ENCODE peak calls at places on chromosomes 2 and 18, in seven cellular contexts. One of them, this sample, is unnamed. For H3K36me3, the result is how much of the 10 kb centered on the place peaks cover.

GRCh38 chr2:60589093-60589492 is 35.6 kb upstream of the BCL11A start:
- DNase-seq in tibial artery: no peak
- DNase-seq in OCI-LY7: no peak
- DNase-seq in heart left ventricle: no peak
- DNase-seq in stomach: no peak
- DNase-seq in esophagus squamous epithelium: no peak
- DNase-seq in aorta: no peak
- DNase-seq in this sample: no peak

GRCh38 chr2:95292623-95293260 is 4.4 kb upstream of the KCNIP3 start:
- DNase-seq in heart left ventricle: no peak
- DNase-seq in esophagus squamous epithelium: no peak
- DNase-seq in stomach: no peak
- DNase-seq in OCI-LY7: no peak
- DNase-seq in tibial artery: no peak
- DNase-seq in aorta: no peak
- DNase-seq in this sample: peak

GRCh38 chr2:121608367-121608766 is 40.9 kb downstream of the CLASP1 start:
- DNase-seq in OCI-LY7: no peak
- DNase-seq in aorta: no peak
- DNase-seq in tibial artery: no peak
- DNase-seq in stomach: no peak
- DNase-seq in esophagus squamous epithelium: no peak
- DNase-seq in heart left ventricle: peak
- DNase-seq in this sample: no peak

GRCh38 chr2:73851274-73851673 is 22.5 kb downstream of the STAMBP start:
- DNase-seq in heart left ventricle: no peak
- DNase-seq in stomach: peak
- DNase-seq in aorta: no peak
- DNase-seq in esophagus squamous epithelium: no peak
- DNase-seq in OCI-LY7: peak
- DNase-seq in tibial artery: no peak
- DNase-seq in this sample: no peak

GRCh38 chr18:36427831-36428230 is 130.3 kb downstream of the FHOD3 start:
- DNase-seq in OCI-LY7: no peak
- DNase-seq in tibial artery: no peak
- DNase-seq in stomach: no peak
- DNase-seq in aorta: no peak
- DNase-seq in esophagus squamous epithelium: no peak
- DNase-seq in heart left ventricle: no peak
- DNase-seq in this sample: no peak

GRCh38 chr2:16314691-16315457 is 350.8 kb downstream of the CYRIA start:
- DNase-seq in esophagus squamous epithelium: no peak
- DNase-seq in heart left ventricle: no peak
- DNase-seq in stomach: no peak
- DNase-seq in OCI-LY7: no peak
- DNase-seq in aorta: no peak
- DNase-seq in tibial artery: no peak
- DNase-seq in this sample: no peak

GRCh38 chr2:232203166-232203891 is 175.2 kb upstream of the ALPP start:
- DNase-seq in stomach: no peak
- DNase-seq in aorta: no peak
- DNase-seq in tibial artery: no peak
- DNase-seq in OCI-LY7: no peak
- DNase-seq in heart left ventricle: no peak
- DNase-seq in esophagus squamous epithelium: no peak
- DNase-seq in this sample: no peak

GRCh38 chr2:99403524-99403923 is 66.3 kb downstream of the EIF5B start:
- DNase-seq in OCI-LY7: no peak
- DNase-seq in tibial artery: no peak
- DNase-seq in stomach: no peak
- DNase-seq in heart left ventricle: peak
- DNase-seq in esophagus squamous epithelium: no peak
- DNase-seq in aorta: no peak
- DNase-seq in this sample: no peak

GRCh38 chr18:65017372-65017760 is 733.4 kb upstream of the CDH7 start:
- DNase-seq in tibial artery: no peak
- DNase-seq in stomach: no peak
- DNase-seq in aorta: no peak
- DNase-seq in esophagus squamous epithelium: no peak
- DNase-seq in heart left ventricle: no peak
- DNase-seq in OCI-LY7: no peak
- DNase-seq in this sample: no peak

GRCh38 chr18:80183273-80184050 is 63.9 kb downstream of the PARD6G start:
- DNase-seq in esophagus squamous epithelium: no peak
- DNase-seq in aorta: peak
- DNase-seq in OCI-LY7: no peak
- DNase-seq in heart left ventricle: peak
- DNase-seq in stomach: no peak
- DNase-seq in tibial artery: no peak
- DNase-seq in this sample: no peak

GRCh38 chr2:220198911-220199310 is 571.5 kb downstream of the SLC4A3 start:
- DNase-seq in stomach: no peak
- DNase-seq in OCI-LY7: no peak
- DNase-seq in tibial artery: peak
- DNase-seq in aorta: no peak
- DNase-seq in esophagus squamous epithelium: no peak
- DNase-seq in heart left ventricle: no peak
- DNase-seq in this sample: no peak

GRCh38 chr18:22088029-22088428 is 81.4 kb upstream of the GATA6 start:
- DNase-seq in esophagus squamous epithelium: no peak
- DNase-seq in tibial artery: no peak
- DNase-seq in stomach: peak
- DNase-seq in heart left ventricle: no peak
- DNase-seq in aorta: no peak
- DNase-seq in OCI-LY7: no peak
- DNase-seq in this sample: no peak

GRCh38 chr2:225911019-225911418 is 511.5 kb downstream of the NYAP2 start:
- DNase-seq in esophagus squamous epithelium: no peak
- DNase-seq in stomach: no peak
- DNase-seq in tibial artery: no peak
- DNase-seq in aorta: no peak
- DNase-seq in OCI-LY7: no peak
- DNase-seq in heart left ventricle: no peak
- DNase-seq in this sample: no peak

GRCh38 chr18:72726201-72726600 is 141.6 kb downstream of the NETO1 start:
- DNase-seq in tibial artery: no peak
- DNase-seq in heart left ventricle: no peak
- DNase-seq in OCI-LY7: no peak
- DNase-seq in stomach: no peak
- DNase-seq in esophagus squamous epithelium: no peak
- DNase-seq in aorta: no peak
- DNase-seq in this sample: no peak

GRCh38 chr2:72822794-72823193 is 3.0 kb downstream of the EXOC6B start:
- DNase-seq in OCI-LY7: no peak
- DNase-seq in aorta: no peak
- DNase-seq in tibial artery: no peak
- DNase-seq in esophagus squamous epithelium: no peak
- DNase-seq in heart left ventricle: no peak
- DNase-seq in stomach: no peak
- DNase-seq in this sample: no peak

DNA sequence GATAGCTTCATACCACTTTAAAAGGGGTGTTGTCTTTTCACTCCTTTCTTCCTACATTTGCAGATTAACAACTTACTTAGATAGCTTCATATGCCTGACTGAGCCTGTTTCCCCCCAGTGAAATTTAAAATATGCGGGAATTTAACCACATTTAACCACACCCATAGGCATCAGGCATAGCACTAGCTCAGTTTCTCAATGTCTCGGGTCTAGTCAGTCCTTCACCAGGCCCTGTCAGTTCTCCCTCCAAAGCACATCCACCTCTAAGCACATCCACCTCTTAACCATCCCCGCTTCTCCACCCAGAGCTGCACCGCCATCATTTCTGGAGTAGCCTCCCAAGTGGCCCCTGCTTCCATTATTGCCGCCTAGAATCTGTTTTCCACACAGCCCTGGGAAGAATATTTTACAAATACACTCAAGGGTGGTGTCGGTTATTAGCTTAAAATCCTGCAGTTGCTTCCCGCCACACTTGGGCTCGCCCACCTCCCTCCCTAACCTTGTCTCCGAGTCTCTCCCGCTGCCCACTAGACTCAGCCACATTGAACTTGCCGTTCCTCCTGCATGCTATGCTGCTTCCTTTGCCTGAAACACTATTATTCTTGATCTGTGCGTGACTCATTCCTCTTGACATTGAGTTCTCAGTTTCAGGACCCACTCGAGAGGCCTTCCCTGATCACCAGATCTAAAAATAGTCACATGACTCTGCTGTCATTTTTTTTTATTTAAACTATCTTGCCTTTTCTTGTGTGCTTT is 68.3 kb downstream of the SPTBN1 start:
- DNase-seq in aorta: no peak
- DNase-seq in stomach: no peak
- DNase-seq in heart left ventricle: no peak
- DNase-seq in OCI-LY7: no peak
- DNase-seq in tibial artery: no peak
- DNase-seq in esophagus squamous epithelium: no peak
- DNase-seq in this sample: no peak
- H3K27ac ChIP-seq in aorta: no peak
- H3K27ac ChIP-seq in stomach: peak
- H3K27ac ChIP-seq in heart left ventricle: peak
- H3K27ac ChIP-seq in OCI-LY7: no peak
- H3K27ac ChIP-seq in tibial artery: peak
- H3K27ac ChIP-seq in esophagus squamous epithelium: no peak
- H3K27ac ChIP-seq in this sample: no peak

GRCh38 chr2:149568138-149568537 is 19.4 kb downstream of the MMADHC start:
- DNase-seq in esophagus squamous epithelium: no peak
- DNase-seq in tibial artery: no peak
- DNase-seq in stomach: no peak
- DNase-seq in heart left ventricle: no peak
- DNase-seq in OCI-LY7: no peak
- DNase-seq in aorta: no peak
- DNase-seq in this sample: no peak

GRCh38 chr2:149575277-149575676 is 12.3 kb downstream of the MMADHC start:
- DNase-seq in esophagus squamous epithelium: no peak
- DNase-seq in aorta: no peak
- DNase-seq in heart left ventricle: no peak
- DNase-seq in OCI-LY7: no peak
- DNase-seq in tibial artery: no peak
- DNase-seq in stomach: no peak
- DNase-seq in this sample: no peak

GRCh38 chr2:149573760-149574159 is 13.8 kb downstream of the MMADHC start:
- DNase-seq in heart left ventricle: no peak
- DNase-seq in esophagus squamous epithelium: no peak
- DNase-seq in OCI-LY7: no peak
- DNase-seq in tibial artery: no peak
- DNase-seq in aorta: no peak
- DNase-seq in stomach: no peak
- DNase-seq in this sample: no peak

GRCh38 chr2:149575742-149576141 is 11.8 kb downstream of the MMADHC start:
- DNase-seq in stomach: no peak
- DNase-seq in esophagus squamous epithelium: no peak
- DNase-seq in OCI-LY7: no peak
- DNase-seq in tibial artery: no peak
- DNase-seq in heart left ventricle: no peak
- DNase-seq in aorta: no peak
- DNase-seq in this sample: no peak

GRCh38 chr2:149572102-149572953 is 15.2 kb downstream of the MMADHC start:
- DNase-seq in esophagus squamous epithelium: no peak
- DNase-seq in aorta: no peak
- DNase-seq in tibial artery: no peak
- DNase-seq in OCI-LY7: no peak
- DNase-seq in stomach: no peak
- DNase-seq in heart left ventricle: no peak
- DNase-seq in this sample: no peak
- H3K36me3 ChIP-seq in esophagus squamous epithelium: under half
- H3K36me3 ChIP-seq in aorta: under half
- H3K36me3 ChIP-seq in tibial artery: half or more
- H3K36me3 ChIP-seq in OCI-LY7: half or more
- H3K36me3 ChIP-seq in stomach: under half
- H3K36me3 ChIP-seq in heart left ventricle: under half
- H3K36me3 ChIP-seq in this sample: under half

GRCh38 chr2:84878459-84878858 is 2.4 kb downstream of the TRABD2A start:
- DNase-seq in aorta: no peak
- DNase-seq in tibial artery: no peak
- DNase-seq in esophagus squamous epithelium: no peak
- DNase-seq in heart left ventricle: no peak
- DNase-seq in stomach: no peak
- DNase-seq in OCI-LY7: no peak
- DNase-seq in this sample: no peak

GRCh38 chr2:84874381-84875212 is 6.3 kb downstream of the TRABD2A start:
- DNase-seq in aorta: no peak
- DNase-seq in tibial artery: no peak
- DNase-seq in esophagus squamous epithelium: no peak
- DNase-seq in heart left ventricle: no peak
- DNase-seq in OCI-LY7: no peak
- DNase-seq in stomach: no peak
- DNase-seq in this sample: no peak

GRCh38 chr2:84875213-84875560 is 5.7 kb downstream of the TRABD2A start:
- DNase-seq in stomach: no peak
- DNase-seq in OCI-LY7: no peak
- DNase-seq in heart left ventricle: no peak
- DNase-seq in aorta: no peak
- DNase-seq in esophagus squamous epithelium: no peak
- DNase-seq in tibial artery: no peak
- DNase-seq in this sample: no peak

GRCh38 chr2:84878896-84879594 is 1.8 kb downstream of the TRABD2A start:
- DNase-seq in aorta: no peak
- DNase-seq in heart left ventricle: no peak
- DNase-seq in tibial artery: no peak
- DNase-seq in stomach: no peak
- DNase-seq in esophagus squamous epithelium: no peak
- DNase-seq in OCI-LY7: no peak
- DNase-seq in this sample: no peak

GRCh38 chr2:84876369-84876768 is 4.5 kb downstream of the TRABD2A start:
- DNase-seq in OCI-LY7: no peak
- DNase-seq in esophagus squamous epithelium: no peak
- DNase-seq in stomach: no peak
- DNase-seq in aorta: no peak
- DNase-seq in tibial artery: no peak
- DNase-seq in heart left ventricle: no peak
- DNase-seq in this sample: no peak
- H3K4me3 ChIP-seq in OCI-LY7: no peak
- H3K4me3 ChIP-seq in esophagus squamous epithelium: no peak
- H3K4me3 ChIP-seq in stomach: no peak
- H3K4me3 ChIP-seq in aorta: no peak
- H3K4me3 ChIP-seq in tibial artery: no peak
- H3K4me3 ChIP-seq in heart left ventricle: no peak
- H3K4me3 ChIP-seq in this sample: no peak

GRCh38 chr2:235634435-235635152 is 140.8 kb downstream of the AGAP1 start:
- DNase-seq in OCI-LY7: no peak
- DNase-seq in stomach: no peak
- DNase-seq in tibial artery: no peak
- DNase-seq in heart left ventricle: no peak
- DNase-seq in aorta: no peak
- DNase-seq in esophagus squamous epithelium: no peak
- DNase-seq in this sample: no peak
- H3K27ac ChIP-seq in OCI-LY7: no peak
- H3K27ac ChIP-seq in stomach: no peak
- H3K27ac ChIP-seq in tibial artery: no peak
- H3K27ac ChIP-seq in heart left ventricle: no peak
- H3K27ac ChIP-seq in aorta: no peak
- H3K27ac ChIP-seq in esophagus squamous epithelium: no peak
- H3K27ac ChIP-seq in this sample: no peak

This sample was measured in breast epithelium.